ENCODE peak calls at places on chromosomes 5 and 9, in four cellular contexts. T is IMR-90, E is mesendoderm, C is H9. A is an unnamed sample.

GRCh38 chr5:173395257-173395932 is 67.2 kb upstream of the STC2 start:
- DNase-seq in T (peak), E (peak), C (peak), A (no peak)

GRCh38 chr5:9350301-9350797 is 195.5 kb downstream of the SEMA5A start:
- DNase-seq in T (peak), E (no peak), C (no peak), A (no peak)

GRCh38 chr9:128051932-128052734 is 15.0 kb downstream of the NAIF1 start:
- DNase-seq in E (no peak), C (no peak), T (no peak), A (no peak)

GRCh38 chr9:134539613-134540012 is 102.0 kb upstream of the COL5A1 start:
- DNase-seq in T (peak), C (no peak), E (no peak), A (no peak)

GRCh38 chr9:124197177-124198095 is 60.3 kb upstream of the NEK6 start:
- DNase-seq in T (no peak), E (no peak), C (no peak), A (no peak)

GRCh38 chr5:17727212-17727611 is 93.0 kb downstream of the TAF11L14 start:
- DNase-seq in T (no peak), C (no peak), E (no peak), A (no peak)

GRCh38 chr5:68378204-68378830 is 162.8 kb downstream of the PIK3R1 start:
- DNase-seq in C (no peak), T (no peak), E (no peak), A (no peak)

GRCh38 chr5:52870448-52870847 is 82.7 kb downstream of the ITGA1 start:
- DNase-seq in T (no peak), C (no peak), E (no peak), A (peak)

DNA sequence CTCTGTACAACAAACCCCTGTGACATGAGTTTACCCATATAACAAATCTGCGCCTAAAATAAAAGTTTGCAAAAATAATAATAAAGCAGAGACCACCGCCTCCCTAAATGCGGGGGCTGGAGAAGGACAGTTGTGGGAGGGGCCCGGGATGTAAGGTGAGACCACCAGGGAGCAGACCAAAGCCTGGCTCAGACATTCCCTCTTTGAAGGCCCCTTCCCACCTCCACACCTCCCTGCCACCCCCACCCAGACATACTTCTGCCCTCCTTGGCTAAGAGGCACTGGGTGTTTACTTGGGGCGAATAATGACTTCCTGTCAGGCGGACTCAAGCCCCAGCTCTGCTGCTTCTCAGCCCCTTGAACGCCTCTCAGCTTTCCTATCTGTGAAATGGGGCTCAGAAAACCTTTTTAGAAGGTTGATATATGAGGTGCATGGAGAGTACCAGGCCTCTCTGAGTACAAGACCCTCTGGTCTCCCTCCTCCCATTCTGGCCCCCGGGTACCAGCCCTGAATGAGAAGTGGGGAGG is 58.8 kb upstream of the GGTA1 start:
- DNase-seq in T (no peak), C (no peak), E (no peak), A (no peak)
- H2BK15ac ChIP-seq in T (peak), C (no peak), E (no peak), A (no peak)

GRCh38 chr9:117232266-117232665 is 182.6 kb downstream of the ASTN2 start:
- DNase-seq in T (no peak), C (no peak), E (no peak), A (no peak)

GRCh38 chr9:117232991-117233390 is 181.9 kb downstream of the ASTN2 start:
- DNase-seq in E (no peak), T (no peak), C (no peak), A (no peak)

GRCh38 chr9:117239428-117239827 is 175.4 kb downstream of the ASTN2 start:
- DNase-seq in E (no peak), C (no peak), T (no peak), A (no peak)

GRCh38 chr9:117234178-117234577 is 180.7 kb downstream of the ASTN2 start:
- DNase-seq in E (no peak), C (no peak), T (no peak), A (no peak)
- H3K23ac ChIP-seq in E (no peak), C (no peak), T (no peak), A (no peak)

GRCh38 chr5:72556351-72557146 is 49.3 kb upstream of the ZNF366 start:
- DNase-seq in T (peak), C (peak), E (peak), A (peak)
- H2BK15ac ChIP-seq in T (peak), C (no peak), E (no peak), A (peak)

GRCh38 chr9:92313624-92314012 is 11.5 kb downstream of the NOL8 start:
- DNase-seq in E (no peak), C (no peak), T (no peak), A (no peak)
- H3K23ac ChIP-seq in E (no peak), C (no peak), T (no peak), A (no peak)

GRCh38 chr5:146516151-146516475 is at the start of gene GPR151:
- DNase-seq in T (peak), C (no peak), E (peak), A (no peak)
- H2BK15ac ChIP-seq in T (no peak), C (no peak), E (no peak), A (no peak)

GRCh38 chr5:109690456-109691247 is 925 bp downstream of the MAN2A1 start:
- DNase-seq in E (peak), C (peak), T (peak), A (peak)
- H3K23ac ChIP-seq in E (peak), C (no peak), T (peak), A (peak)

GRCh38 chr9:126678989-126679388 is 65.3 kb downstream of the LMX1B start:
- DNase-seq in E (no peak), C (no peak), T (no peak), A (no peak)
- H2BK15ac ChIP-seq in E (no peak), C (no peak), T (no peak), A (no peak)

GRCh38 chr9:90641868-90642558 is 611 bp downstream of the DIRAS2 start:
- DNase-seq in E (peak), C (no peak), T (no peak), A (peak)

GRCh38 chr9:90642570-90643539 is at the start of gene DIRAS2:
- DNase-seq in T (peak), C (peak), E (peak), A (peak)

GRCh38 chr9:90647843-90648242 is 5.2 kb upstream of the DIRAS2 start:
- DNase-seq in T (no peak), E (no peak), C (no peak), A (no peak)

GRCh38 chr9:90641090-90641489 is 1.5 kb downstream of the DIRAS2 start:
- DNase-seq in C (no peak), E (no peak), T (no peak), A (no peak)

GRCh38 chr9:90645721-90646120 is 3.1 kb upstream of the DIRAS2 start:
- DNase-seq in E (no peak), C (no peak), T (no peak), A (no peak)
- H3K23ac ChIP-seq in E (no peak), C (no peak), T (no peak), A (no peak)

GRCh38 chr5:1103093-1103492 is 8.8 kb downstream of the SLC12A7 start:
- DNase-seq in E (no peak), C (no peak), T (peak), A (no peak)
- H2BK15ac ChIP-seq in E (no peak), C (no peak), T (no peak), A (peak)